ENCODE peak calls at places on chromosomes 7 and 10, in five cellular contexts. One of them, this sample, is unnamed.

GRCh38 chr10:36647540-36647939 is 477.9 kb upstream of the ANKRD30A start:
- DNase-seq in kidney glomerular epithelial cell: no peak
- DNase-seq in memory B cell: no peak
- DNase-seq in lower leg skin: no peak
- DNase-seq in DMS79: no peak
- DNase-seq in this sample: no peak

GRCh38 chr7:112125250-112125649 is 80.9 kb downstream of the DOCK4 start:
- DNase-seq in lower leg skin: no peak
- DNase-seq in memory B cell: no peak
- DNase-seq in kidney glomerular epithelial cell: no peak
- DNase-seq in DMS79: no peak
- DNase-seq in this sample: no peak

GRCh38 chr10:72423426-72423825 is 68.7 kb upstream of the DNAJB12 start:
- DNase-seq in kidney glomerular epithelial cell: no peak
- DNase-seq in DMS79: no peak
- DNase-seq in lower leg skin: no peak
- DNase-seq in memory B cell: no peak
- DNase-seq in this sample: no peak

GRCh38 chr10:16933799-16934198 is 116.6 kb upstream of the RSU1 start:
- DNase-seq in memory B cell: no peak
- DNase-seq in DMS79: no peak
- DNase-seq in kidney glomerular epithelial cell: no peak
- DNase-seq in lower leg skin: no peak
- DNase-seq in this sample: no peak

GRCh38 chr10:33335550-33335799 is 1.0 kb upstream of the NRP1 start:
- DNase-seq in memory B cell: no peak
- DNase-seq in kidney glomerular epithelial cell: no peak
- DNase-seq in DMS79: no peak
- DNase-seq in lower leg skin: no peak
- DNase-seq in this sample: no peak

GRCh38 chr10:60235001-60235400 is 154.7 kb downstream of the ANK3 start:
- DNase-seq in memory B cell: no peak
- DNase-seq in DMS79: no peak
- DNase-seq in kidney glomerular epithelial cell: peak; percentile 6
- DNase-seq in lower leg skin: no peak
- DNase-seq in this sample: no peak

GRCh38 chr10:118760265-118760664 is 5.5 kb upstream of the CACUL1 start:
- DNase-seq in DMS79: no peak
- DNase-seq in memory B cell: no peak
- DNase-seq in kidney glomerular epithelial cell: no peak
- DNase-seq in lower leg skin: no peak
- DNase-seq in this sample: no peak

GRCh38 chr7:24755541-24756416 is 1.5 kb downstream of the GSDME start:
- DNase-seq in DMS79: no peak
- DNase-seq in memory B cell: no peak
- DNase-seq in kidney glomerular epithelial cell: peak; percentile 65
- DNase-seq in lower leg skin: no peak
- DNase-seq in this sample: peak; percentile 58

GRCh38 chr10:42988517-42989395 is 88.1 kb upstream of the RET start:
- DNase-seq in lower leg skin: no peak
- DNase-seq in DMS79: no peak
- DNase-seq in memory B cell: no peak
- DNase-seq in kidney glomerular epithelial cell: no peak
- DNase-seq in this sample: no peak

GRCh38 chr10:27747096-27747451 is 1.5 kb upstream of the MKX start:
- DNase-seq in memory B cell: no peak
- DNase-seq in lower leg skin: no peak
- DNase-seq in DMS79: no peak
- DNase-seq in kidney glomerular epithelial cell: no peak
- DNase-seq in this sample: no peak

GRCh38 chr10:131779661-131780394 is 121.0 kb upstream of the PPP2R2D start:
- DNase-seq in memory B cell: no peak
- DNase-seq in lower leg skin: no peak
- DNase-seq in DMS79: no peak
- DNase-seq in kidney glomerular epithelial cell: no peak
- DNase-seq in this sample: no peak

GRCh38 chr10:80155696-80156215 is 23.2 kb downstream of the PLAC9 start:
- DNase-seq in memory B cell: no peak
- DNase-seq in kidney glomerular epithelial cell: no peak
- DNase-seq in lower leg skin: no peak
- DNase-seq in DMS79: no peak
- DNase-seq in this sample: no peak